ENCODE peak calls at places on chromosome 18, in four cellular contexts. X is IMR-90, J is tibial nerve, R is sigmoid colon. T is an unnamed sample.

GRCh38 chr18:213505-213904 is 54.3 kb downstream of the THOC1 start:
- DNase-seq in J (no peak), R (no peak), X (no peak), T (no peak)

GRCh38 chr18:58578835-58579560 is 49.9 kb downstream of the ALPK2 start:
- DNase-seq in J (no peak), R (no peak), X (peak; percentile 88), T (no peak)

GRCh38 chr18:77654302-77654701 is 404.7 kb downstream of the GALR1 start:
- DNase-seq in J (no peak), X (no peak), R (no peak), T (no peak)

GRCh38 chr18:25453556-25454269 is 101.7 kb upstream of the ZNF521 start:
- DNase-seq in J (no peak), X (peak; percentile 79), R (no peak), T (no peak)

GRCh38 chr18:42742474-42742873 is 373.0 kb downstream of the RIT2 start:
- DNase-seq in R (no peak), J (no peak), X (no peak), T (no peak)

GRCh38 chr18:9619056-9619455 is 4.7 kb upstream of the PPP4R1 start:
- DNase-seq in R (no peak), J (no peak), X (no peak), T (no peak)

GRCh38 chr18:60549338-60549960 is 176.9 kb upstream of the MC4R start:
- DNase-seq in R (no peak), X (peak; percentile 78), J (no peak), T (peak; percentile 13)

GRCh38 chr18:46096651-46097300 is 1.3 kb downstream of the ATP5F1A start:
- DNase-seq in X (no peak), R (no peak), J (no peak), T (peak; percentile 20)

GRCh38 chr18:52220062-52220591 is 119.9 kb upstream of the DCC start:
- DNase-seq in J (no peak), X (no peak), R (no peak), T (no peak)

GRCh38 chr18:51038110-51038509 is 8.1 kb downstream of the SMAD4 start:
- DNase-seq in X (no peak), R (no peak), J (no peak), T (peak; percentile 20)

GRCh38 chr18:34977787-34978532 is 63.3 kb upstream of the MAPRE2 start:
- DNase-seq in R (peak; percentile 70), X (peak; percentile 6), J (no peak), T (peak; percentile 53)

GRCh38 chr18:22378672-22379282 is 38.9 kb downstream of the CTAGE1 start:
- DNase-seq in J (no peak), R (no peak), X (peak; percentile 30), T (peak; percentile 68)

GRCh38 chr18:60064271-60064670 is 164.5 kb downstream of the PMAIP1 start:
- DNase-seq in X (peak; percentile 31), R (no peak), J (no peak), T (no peak)

GRCh38 chr18:79856119-79857080 is 58.7 kb downstream of the KCNG2 start:
- DNase-seq in X (peak; percentile 25), R (no peak), J (no peak), T (no peak)

GRCh38 chr18:75837316-75837715 is 409.8 kb upstream of the SMIM21 start:
- DNase-seq in J (no peak), X (no peak), R (no peak), T (no peak)

GRCh38 chr18:60027397-60027796 is 127.6 kb downstream of the PMAIP1 start:
- DNase-seq in X (no peak), J (no peak), R (no peak), T (no peak)

GRCh38 chr18:2417861-2418610 is 153.3 kb downstream of the METTL4 start:
- DNase-seq in J (no peak), X (peak; percentile 41), R (no peak), T (no peak)

GRCh38 chr18:79953921-79954651 is 2.6 kb upstream of the SLC66A2 start:
- DNase-seq in X (no peak), R (peak; percentile 26), J (no peak), T (peak; percentile 87)

GRCh38 chr18:3180325-3180724 is 39.4 kb downstream of the MYOM1 start:
- DNase-seq in X (peak; percentile 28), J (no peak), R (no peak), T (no peak)

GRCh38 chr18:48781041-48781989 is 169.4 kb downstream of the SMAD7 start:
- DNase-seq in R (peak; percentile 88), J (peak; percentile 58), X (peak; percentile 39), T (peak; percentile 75)

GRCh38 chr18:40938615-40939014 is 1016.4 kb upstream of the PIK3C3 start:
- DNase-seq in R (no peak), X (no peak), J (no peak), T (no peak)

GRCh38 chr18:79615091-79615490 is 64.5 kb upstream of the CTDP1 start:
- DNase-seq in J (no peak), X (no peak), R (peak; percentile 53), T (no peak)

GRCh38 chr18:7575465-7576026 is 8.4 kb downstream of the PTPRM start:
- DNase-seq in R (no peak), X (peak; percentile 67), J (no peak), T (no peak)

GRCh38 chr18:60929966-60930365 is 403.3 kb upstream of the CDH20 start:
- DNase-seq in R (no peak), X (no peak), J (no peak), T (no peak)

GRCh38 chr18:74549591-74550104 is 15.3 kb downstream of the CNDP1 start:
- DNase-seq in J (no peak), R (no peak), X (no peak), T (no peak)

GRCh38 chr18:32078845-32079244 is 12.8 kb upstream of the RNF138 start:
- DNase-seq in R (no peak), J (no peak), X (no peak), T (no peak)

GRCh38 chr18:63137999-63138448 is 181.5 kb downstream of the BCL2 start:
- DNase-seq in J (no peak), X (no peak), R (no peak), T (no peak)

GRCh38 chr18:65725421-65726050 is 25.3 kb upstream of the CDH7 start:
- DNase-seq in R (no peak), X (no peak), J (no peak), T (peak; percentile 39)

GRCh38 chr18:33201509-33201926 is 239.0 kb downstream of the CCDC178 start:
- DNase-seq in X (no peak), R (no peak), J (no peak), T (peak; percentile 44)

GRCh38 chr18:79260510-79260909 is 135.2 kb upstream of the NFATC1 start:
- DNase-seq in R (no peak), X (no peak), J (no peak), T (no peak)

GRCh38 chr18:9101730-9102390 is 639 bp upstream of the NDUFV2 start:
- DNase-seq in X (peak; percentile 86), J (no peak), R (no peak), T (no peak)

GRCh38 chr18:58091099-58091611 is 47.1 kb downstream of the NEDD4L start:
- DNase-seq in X (no peak), R (no peak), J (no peak), T (peak; percentile 33)

GRCh38 chr18:23578891-23579653 is 7.2 kb downstream of the NPC1 start:
- DNase-seq in X (peak; percentile 49), J (no peak), R (no peak), T (no peak)
- H3K27ac ChIP-seq in X (no peak overlapping the region), J (no peak overlapping the region), R (no peak overlapping the region), T (no peak overlapping the region)

GRCh38 chr18:5303636-5304035 is 8.1 kb upstream of the ZBTB14 start:
- DNase-seq in R (no peak), J (no peak), X (no peak), T (no peak)

GRCh38 chr18:5302606-5303005 is 7.1 kb upstream of the ZBTB14 start:
- DNase-seq in R (no peak), X (no peak), J (no peak), T (no peak)

GRCh38 chr18:5309888-5310470 is 14.5 kb upstream of the ZBTB14 start:
- DNase-seq in J (no peak), R (no peak), X (no peak), T (no peak)

GRCh38 chr18:5305835-5306234 is 10.3 kb upstream of the ZBTB14 start:
- DNase-seq in J (no peak), R (no peak), X (no peak), T (no peak)

DNA sequence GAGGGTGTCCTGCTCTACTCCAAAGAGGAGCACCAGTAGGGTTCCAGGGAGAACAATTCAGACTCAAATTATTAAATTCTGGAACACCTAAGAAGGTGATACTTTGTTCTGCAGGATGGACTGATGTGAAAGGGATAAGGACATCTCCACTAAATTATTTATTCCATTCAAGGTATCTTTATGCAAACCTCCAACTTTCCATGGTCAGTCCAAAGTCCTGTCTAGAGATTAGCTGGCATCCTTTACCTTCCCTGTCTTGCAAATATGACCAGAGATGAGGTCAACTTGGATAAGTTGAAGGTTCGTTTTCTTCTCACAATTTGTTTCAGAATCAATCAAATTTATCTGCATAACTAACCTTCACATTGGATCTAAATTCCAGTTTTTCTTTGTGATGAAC is 8.7 kb upstream of the ZBTB14 start:
- DNase-seq in J (no peak), R (no peak), X (no peak), T (no peak)
- H3K4me3 ChIP-seq in J (no peak overlapping the region), R (no peak overlapping the region), X (no peak overlapping the region), T (no peak overlapping the region)

GRCh38 chr18:67728364-67728763 is 211.8 kb upstream of the DSEL start:
- DNase-seq in R (no peak), J (no peak), X (no peak), T (no peak)

GRCh38 chr18:67726882-67727281 is 210.4 kb upstream of the DSEL start:
- DNase-seq in X (no peak), J (no peak), R (no peak), T (no peak)

GRCh38 chr18:67733094-67733493 is 216.6 kb upstream of the DSEL start:
- DNase-seq in X (peak; percentile 79), J (no peak), R (no peak), T (no peak)

GRCh38 chr18:67731853-67732252 is 215.3 kb upstream of the DSEL start:
- DNase-seq in R (no peak), X (peak; percentile 73), J (no peak), T (no peak)

DNA sequence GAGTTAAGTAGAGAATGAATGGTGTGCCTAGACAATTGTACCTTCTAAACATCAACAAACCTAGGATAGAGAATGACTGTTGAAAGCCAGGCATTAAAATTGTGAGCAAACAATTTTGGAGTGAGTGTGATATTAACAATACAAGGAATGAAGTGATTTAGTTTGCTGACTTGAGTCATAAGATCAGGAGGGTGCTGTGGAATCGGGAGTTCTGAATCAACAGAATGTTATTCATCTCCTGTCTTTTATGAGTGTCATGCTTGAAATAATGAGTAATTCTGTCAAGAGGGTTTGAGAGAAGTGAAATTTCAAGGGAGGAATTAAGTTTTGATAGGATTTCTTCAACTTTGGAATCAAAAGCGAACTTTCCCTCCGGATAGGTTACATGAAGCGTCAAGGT is 214.4 kb upstream of the DSEL start:
- DNase-seq in R (no peak), X (peak; percentile 76), J (no peak), T (no peak)
- TF ChIP-seq POLR2A in R (no peak), X (no peak), J (no peak), T (no peak)

DNA sequence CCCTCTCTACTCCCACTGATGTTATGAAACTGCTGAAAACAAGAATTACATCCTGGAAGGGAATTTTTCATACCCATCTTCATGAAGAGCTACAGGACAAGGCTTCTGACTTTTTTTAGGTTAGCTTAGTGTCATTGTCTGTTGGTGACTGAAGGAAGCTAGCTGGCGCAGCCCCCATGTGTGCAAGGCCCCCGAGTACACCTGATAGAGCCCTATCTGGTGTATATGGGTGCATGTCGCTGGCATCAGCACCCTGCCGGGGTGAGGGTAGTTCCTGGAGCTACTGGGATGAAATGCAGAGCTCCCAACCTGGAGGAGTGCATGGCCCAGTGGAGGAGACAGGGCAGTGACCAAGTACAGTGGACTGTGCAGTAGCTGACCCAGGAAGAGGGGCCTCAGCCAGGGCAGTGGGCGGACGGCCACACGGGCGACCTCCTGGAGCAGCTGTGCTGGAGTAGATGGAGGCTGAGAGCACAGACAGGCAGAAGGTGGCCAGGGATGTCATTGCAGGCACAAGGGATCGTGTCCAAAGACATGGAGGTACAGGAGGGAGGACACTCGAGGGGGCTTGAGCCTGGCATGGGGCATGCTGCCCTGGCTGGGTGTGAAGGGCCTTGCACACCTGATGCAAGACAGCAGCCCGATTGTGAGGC is 12.1 kb downstream of the IMPA2 start:
- DNase-seq in X (no peak), R (peak; percentile 49), J (no peak), T (no peak)
- H3K27ac ChIP-seq in X (no peak overlapping the region), R (no peak overlapping the region), J (no peak overlapping the region), T (peak overlapping the region; percentile 63)

T was measured in thyroid gland.